ENCODE peak calls at places on chromosome 9, in seven cellular contexts. J is H9, F is IMR-90, W is neuronal stem cell, U is H1, O is trophoblast cell, A is mesendoderm. Q is an unnamed sample.
A peak's percentile ranks its signal among the peaks of the same experiment; 100 is the strongest.

GRCh38 chr9:91302831-91303230 is 58.9 kb downstream of the AUH start:
- DNase-seq in O (peak; percentile 32), W (no peak), A (no peak), J (no peak), U (no peak), F (peak; percentile 93), Q (peak; percentile 76)

GRCh38 chr9:137174722-137175293 is 3.0 kb upstream of the TMEM210 start:
- DNase-seq in J (peak; percentile 57), U (peak; percentile 67), W (no peak), A (peak; percentile 51), F (no peak), O (peak; percentile 93), Q (no peak)

GRCh38 chr9:130521715-130522114 is 57.7 kb upstream of the FUBP3 start:
- DNase-seq in F (no peak), A (no peak), W (no peak), O (no peak), U (no peak), J (no peak), Q (no peak)

GRCh38 chr9:131382850-131383729 is 10.8 kb upstream of the PRRC2B start:
- DNase-seq in U (peak; percentile 52), W (peak; percentile 80), J (peak; percentile 79), O (peak; percentile 48), A (peak; percentile 92), F (peak; percentile 92), Q (peak; percentile 79)

GRCh38 chr9:108588246-108588645 is 267.5 kb downstream of the ACTL7B start:
- DNase-seq in U (no peak), O (no peak), F (no peak), W (no peak), J (no peak), A (no peak), Q (no peak)

GRCh38 chr9:116149844-116150243 is 3.7 kb upstream of the PAPPA start:
- DNase-seq in U (peak; percentile 75), O (peak; percentile 57), J (peak; percentile 57), F (no peak), A (peak; percentile 57), W (peak; percentile 41), Q (peak; percentile 37)

GRCh38 chr9:92455217-92455616 is 27.1 kb downstream of the ASPN start:
- DNase-seq in W (no peak), F (no peak), O (no peak), J (peak; percentile 40), A (peak; percentile 40), U (no peak), Q (no peak)

GRCh38 chr9:121863931-121864330 is 212.5 kb downstream of the DAB2IP start:
- DNase-seq in U (no peak), F (peak; percentile 37), W (no peak), J (no peak), O (no peak), A (no peak), Q (peak; percentile 16)

GRCh38 chr9:105299190-105299854 is 54.9 kb downstream of the SLC44A1 start:
- DNase-seq in O (peak; percentile 61), F (peak; percentile 98), W (no peak), J (no peak), A (peak; percentile 94), U (no peak), Q (peak; percentile 97)

GRCh38 chr9:85212887-85213286 is 528.9 kb downstream of the AGTPBP1 start:
- DNase-seq in A (peak; percentile 82), W (no peak), U (no peak), O (peak; percentile 17), J (no peak), F (no peak), Q (peak; percentile 81)

GRCh38 chr9:131475956-131476776 is 26.6 kb upstream of the POMT1 start:
- DNase-seq in J (no peak), W (no peak), F (no peak), O (no peak), U (no peak), A (no peak), Q (no peak)

GRCh38 chr9:32906213-32906612 is 95.2 kb downstream of the APTX start:
- DNase-seq in F (no peak), O (no peak), W (no peak), U (no peak), A (no peak), J (no peak), Q (no peak)

GRCh38 chr9:134768332-134769083 is 112.1 kb upstream of the FCN2 start:
- DNase-seq in A (no peak), J (no peak), F (no peak), U (no peak), W (no peak), O (no peak), Q (no peak)

GRCh38 chr9:112054916-112055315 is 120.2 kb downstream of the SUSD1 start:
- DNase-seq in O (no peak), A (no peak), J (no peak), U (no peak), W (no peak), F (no peak), Q (no peak)

GRCh38 chr9:112048924-112049785 is 125.9 kb downstream of the SUSD1 start:
- DNase-seq in F (peak; percentile 88), J (no peak), U (no peak), W (no peak), O (no peak), A (no peak), Q (no peak)

GRCh38 chr9:112050544-112051475 is 124.3 kb downstream of the SUSD1 start:
- DNase-seq in J (no peak), O (no peak), F (peak; percentile 97), U (no peak), W (no peak), A (no peak), Q (peak; percentile 93)

GRCh38 chr9:112049834-112050516 is 125.1 kb downstream of the SUSD1 start:
- DNase-seq in F (no peak), W (no peak), O (no peak), U (no peak), J (no peak), A (no peak), Q (no peak)

DNA sequence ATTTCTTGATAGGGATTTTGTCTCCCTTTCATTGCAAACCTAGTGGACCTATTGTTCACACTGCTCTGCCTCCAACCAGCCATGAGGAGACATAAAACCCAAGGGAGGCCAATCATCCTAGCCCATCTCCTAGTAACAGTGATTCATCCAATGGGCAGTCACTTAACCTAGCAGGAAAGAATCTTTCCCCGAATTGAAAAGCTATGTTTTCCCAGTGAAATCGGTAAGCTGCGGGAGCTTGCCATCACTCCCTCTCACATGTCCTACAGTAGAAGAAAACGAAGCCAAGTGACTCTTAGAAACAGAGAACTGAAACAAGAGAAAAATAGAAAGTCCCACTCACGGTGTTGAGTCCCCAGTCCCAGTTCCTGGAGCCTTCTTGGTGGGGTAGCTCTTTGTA is 123.3 kb downstream of the SUSD1 start:
- DNase-seq in O (no peak), A (no peak), W (no peak), J (no peak), F (no peak), U (no peak), Q (no peak)
- H3K4ac ChIP-seq in O (no peak overlapping the region), A (no peak overlapping the region), W (no peak overlapping the region), J (no peak overlapping the region), F (peak overlapping the region; percentile 87), U (no peak overlapping the region), Q (no peak overlapping the region)

GRCh38 chr9:113646491-113646890 is 183.0 kb downstream of the RGS3 start:
- DNase-seq in O (no peak), W (no peak), A (no peak), U (no peak), F (no peak), J (no peak), Q (no peak)

GRCh38 chr9:113648586-113648985 is 185.1 kb downstream of the RGS3 start:
- DNase-seq in U (no peak), J (no peak), W (no peak), A (no peak), O (no peak), F (no peak), Q (no peak)

GRCh38 chr9:113645972-113646241 is 182.4 kb downstream of the RGS3 start:
- DNase-seq in A (no peak), F (no peak), U (no peak), J (peak; percentile 12), O (no peak), W (no peak), Q (no peak)

GRCh38 chr9:113648048-113648447 is 184.5 kb downstream of the RGS3 start:
- DNase-seq in O (no peak), F (no peak), J (no peak), A (no peak), W (no peak), U (no peak), Q (no peak)

DNA sequence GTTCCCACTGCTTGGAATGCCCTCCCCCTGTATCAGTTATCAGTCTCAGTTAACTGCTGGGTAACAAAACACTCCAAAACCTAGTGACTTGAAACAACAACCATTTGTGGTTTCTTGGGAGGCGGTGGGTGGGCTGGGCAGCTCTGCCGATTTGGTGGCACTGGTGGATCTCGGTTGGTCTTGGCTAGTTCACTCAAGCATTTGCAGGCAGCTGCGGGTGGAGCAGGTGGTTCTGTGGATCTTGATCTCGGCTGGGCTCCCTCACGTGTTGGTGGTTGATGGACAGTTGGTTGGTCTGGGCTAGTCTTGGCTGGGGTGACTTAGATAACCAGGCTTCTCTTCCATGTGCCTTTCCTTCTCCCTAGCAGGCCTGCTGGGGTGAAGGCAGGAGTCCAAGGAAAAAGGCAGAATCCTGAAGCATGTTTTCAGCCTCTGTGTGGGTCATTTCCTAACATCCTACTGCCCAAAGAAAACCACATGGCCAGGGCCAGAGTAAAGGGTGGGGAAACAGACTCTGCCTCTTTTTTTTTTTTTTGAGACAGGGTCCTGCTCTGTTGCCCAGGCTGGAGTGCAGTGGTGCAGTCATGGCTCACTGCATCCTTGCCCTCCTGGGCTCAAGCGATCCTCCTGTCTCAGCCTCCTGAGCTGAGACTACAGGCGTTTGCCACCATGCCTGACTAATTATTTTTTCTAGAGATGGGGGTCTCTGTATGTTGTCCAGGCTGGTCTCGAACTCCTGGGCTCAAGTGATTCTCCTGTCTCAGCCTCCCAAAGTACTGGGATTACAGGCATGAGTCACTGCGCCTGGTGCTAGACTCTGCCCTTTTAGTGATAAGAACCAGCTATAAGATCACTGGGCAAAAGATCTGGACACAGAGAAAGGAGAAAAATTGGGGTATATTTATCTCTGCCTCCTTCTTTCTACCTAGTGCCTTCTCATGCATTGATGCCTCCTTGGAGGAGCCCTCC is 183.7 kb downstream of the RGS3 start:
- DNase-seq in A (no peak), U (no peak), W (no peak), J (no peak), F (no peak), O (no peak), Q (no peak)
- H3K4ac ChIP-seq in A (no peak overlapping the region), U (no peak overlapping the region), W (no peak overlapping the region), J (no peak overlapping the region), F (no peak overlapping the region), O (no peak overlapping the region), Q (no peak overlapping the region)

GRCh38 chr9:94286056-94286455 is 27.0 kb downstream of the ZNF169 start:
- DNase-seq in A (no peak), W (no peak), U (no peak), J (no peak), F (no peak), O (no peak), Q (no peak)

GRCh38 chr9:94277885-94278536 is 18.9 kb downstream of the ZNF169 start:
- DNase-seq in W (no peak), J (no peak), O (no peak), U (no peak), A (no peak), F (no peak), Q (no peak)

GRCh38 chr9:94281101-94281500 is 22.0 kb downstream of the ZNF169 start:
- DNase-seq in O (peak; percentile 18), F (no peak), U (no peak), A (no peak), J (no peak), W (no peak), Q (no peak)

GRCh38 chr9:94280409-94280989 is 21.4 kb downstream of the ZNF169 start:
- DNase-seq in A (no peak), U (no peak), J (no peak), W (no peak), O (peak; percentile 25), F (no peak), Q (no peak)
- H3K4ac ChIP-seq in A (no peak overlapping the region), U (no peak overlapping the region), J (no peak overlapping the region), W (no peak overlapping the region), O (no peak overlapping the region), F (no peak overlapping the region), Q (no peak overlapping the region)

GRCh38 chr9:17656889-17657288 is 78.0 kb downstream of the SH3GL2 start:
- DNase-seq in J (no peak), F (no peak), A (no peak), W (no peak), O (no peak), U (no peak), Q (no peak)
- H3K4ac ChIP-seq in J (no peak overlapping the region), F (no peak overlapping the region), A (no peak overlapping the region), W (no peak overlapping the region), O (no peak overlapping the region), U (no peak overlapping the region), Q (no peak overlapping the region)